ENCODE peak calls at places on chromosome 3, in four cellular contexts. One of them, this sample, is unnamed.

GRCh38 chr3:13947912-13948311 is 68.0 kb upstream of the WNT7A start:
- DNase-seq in BJ: no peak
- DNase-seq in HepG2: no peak
- DNase-seq in DND-41: no peak
- DNase-seq in this sample: no peak

GRCh38 chr3:53938645-53939044 is 47.0 kb upstream of the SELENOK start:
- DNase-seq in BJ: no peak
- DNase-seq in HepG2: peak; percentile 25
- DNase-seq in DND-41: peak; percentile 39
- DNase-seq in this sample: peak; percentile 3

GRCh38 chr3:128849776-128850542 is 29.5 kb upstream of the ACAD9 start:
- DNase-seq in BJ: no peak
- DNase-seq in HepG2: no peak
- DNase-seq in DND-41: no peak
- DNase-seq in this sample: no peak

GRCh38 chr3:43618142-43618541 is 3.7 kb downstream of the ANO10 start:
- DNase-seq in BJ: no peak
- DNase-seq in HepG2: no peak
- DNase-seq in DND-41: no peak
- DNase-seq in this sample: no peak

GRCh38 chr3:14555835-14556234 is 15.7 kb upstream of the GRIP2 start:
- DNase-seq in BJ: no peak
- DNase-seq in HepG2: no peak
- DNase-seq in DND-41: no peak
- DNase-seq in this sample: no peak

GRCh38 chr3:71584216-71585061 is 911 bp upstream of the FOXP1 start:
- DNase-seq in BJ: no peak
- DNase-seq in HepG2: peak; percentile 68
- DNase-seq in DND-41: peak; percentile 75
- DNase-seq in this sample: no peak

GRCh38 chr3:183210862-183211341 is 42.2 kb upstream of the B3GNT5 start:
- DNase-seq in BJ: no peak
- DNase-seq in HepG2: no peak
- DNase-seq in DND-41: no peak
- DNase-seq in this sample: no peak

GRCh38 chr3:41565948-41566347 is 366.6 kb downstream of the CTNNB1 start:
- DNase-seq in BJ: no peak
- DNase-seq in HepG2: no peak
- DNase-seq in DND-41: no peak
- DNase-seq in this sample: no peak

GRCh38 chr3:159536876-159537275 is 451.8 kb upstream of the IL12A start:
- DNase-seq in BJ: no peak
- DNase-seq in HepG2: no peak
- DNase-seq in DND-41: no peak
- DNase-seq in this sample: no peak

GRCh38 chr3:30282052-30282708 is 324.2 kb upstream of the TGFBR2 start:
- DNase-seq in BJ: peak; percentile 76
- DNase-seq in HepG2: peak; percentile 35
- DNase-seq in DND-41: no peak
- DNase-seq in this sample: no peak

GRCh38 chr3:79419222-79419621 is 348.6 kb downstream of the ROBO1 start:
- DNase-seq in BJ: no peak
- DNase-seq in HepG2: no peak
- DNase-seq in DND-41: no peak
- DNase-seq in this sample: no peak

GRCh38 chr3:100042577-100042981 is 71.7 kb downstream of the FILIP1L start:
- DNase-seq in BJ: no peak
- DNase-seq in HepG2: no peak
- DNase-seq in DND-41: no peak
- DNase-seq in this sample: no peak

GRCh38 chr3:10004960-10005564 is 18.4 kb upstream of the EMC3 start:
- DNase-seq in BJ: no peak
- DNase-seq in HepG2: peak; percentile 87
- DNase-seq in DND-41: no peak
- DNase-seq in this sample: no peak

GRCh38 chr3:32308378-32308777 is 69.9 kb downstream of the CMTM8 start:
- DNase-seq in BJ: no peak
- DNase-seq in HepG2: no peak
- DNase-seq in DND-41: no peak
- DNase-seq in this sample: no peak

GRCh38 chr3:111761309-111761795 is 97.7 kb upstream of the PHLDB2 start:
- DNase-seq in BJ: peak; percentile 60
- DNase-seq in HepG2: no peak
- DNase-seq in DND-41: no peak
- DNase-seq in this sample: no peak

GRCh38 chr3:46971742-46972141 is 4.8 kb downstream of the CCDC12 start:
- DNase-seq in BJ: no peak
- DNase-seq in HepG2: no peak
- DNase-seq in DND-41: no peak
- DNase-seq in this sample: no peak

GRCh38 chr3:112013058-112013783 is 14.5 kb downstream of the TAGLN3 start:
- DNase-seq in BJ: no peak
- DNase-seq in HepG2: peak; percentile 49
- DNase-seq in DND-41: no peak
- DNase-seq in this sample: peak; percentile 17

GRCh38 chr3:127050733-127051132 is 67.8 kb downstream of the PLXNA1 start:
- DNase-seq in BJ: no peak
- DNase-seq in HepG2: no peak
- DNase-seq in DND-41: no peak
- DNase-seq in this sample: no peak

GRCh38 chr3:128760027-128760426 is 34.0 kb downstream of the RAB7A start:
- DNase-seq in BJ: no peak
- DNase-seq in HepG2: no peak
- DNase-seq in DND-41: no peak
- DNase-seq in this sample: no peak

GRCh38 chr3:47715928-47716327 is 65.8 kb downstream of the SMARCC1 start:
- DNase-seq in BJ: no peak
- DNase-seq in HepG2: no peak
- DNase-seq in DND-41: no peak
- DNase-seq in this sample: no peak

GRCh38 chr3:37053337-37053736 is 60.0 kb downstream of the MLH1 start:
- DNase-seq in BJ: no peak
- DNase-seq in HepG2: no peak
- DNase-seq in DND-41: no peak
- DNase-seq in this sample: no peak

GRCh38 chr3:37053753-37054152 is 60.4 kb downstream of the MLH1 start:
- DNase-seq in BJ: no peak
- DNase-seq in HepG2: no peak
- DNase-seq in DND-41: no peak
- DNase-seq in this sample: no peak

GRCh38 chr3:37052860-37053259 is 59.5 kb downstream of the MLH1 start:
- DNase-seq in BJ: no peak
- DNase-seq in HepG2: no peak
- DNase-seq in DND-41: no peak
- DNase-seq in this sample: no peak

GRCh38 chr3:37056826-37057225 is 63.5 kb downstream of the MLH1 start:
- DNase-seq in BJ: no peak
- DNase-seq in HepG2: no peak
- DNase-seq in DND-41: no peak
- DNase-seq in this sample: no peak

DNA sequence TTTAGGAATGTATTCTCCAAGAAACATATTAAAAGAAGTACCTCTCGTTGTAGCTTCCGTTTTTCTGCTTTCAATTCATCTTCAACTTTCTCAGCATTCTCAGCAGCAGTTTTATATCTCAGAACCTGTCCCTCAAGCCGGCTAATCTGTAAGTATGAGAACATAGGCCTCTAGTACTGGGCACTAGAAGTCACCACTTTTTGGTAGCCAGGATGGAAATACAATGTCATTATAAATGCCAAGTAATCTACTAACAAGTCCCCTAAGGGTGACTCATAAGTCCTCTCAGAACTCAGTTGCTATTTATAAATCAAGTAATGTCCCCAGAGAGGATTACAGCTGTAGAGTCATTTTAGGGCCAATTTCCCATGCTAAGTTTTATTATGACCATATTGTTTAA is 61.1 kb downstream of the MLH1 start:
- DNase-seq in BJ: peak; percentile 45
- DNase-seq in HepG2: no peak
- DNase-seq in DND-41: no peak
- DNase-seq in this sample: peak; percentile 25
- H3K4me3 ChIP-seq in BJ: no peak overlapping the region
- H3K4me3 ChIP-seq in HepG2: no peak overlapping the region
- H3K4me3 ChIP-seq in DND-41: no peak overlapping the region
- H3K4me3 ChIP-seq in this sample: no peak overlapping the region

GRCh38 chr3:131892331-131892730 is 142.5 kb downstream of the CPNE4 start:
- DNase-seq in BJ: no peak
- DNase-seq in HepG2: no peak
- DNase-seq in DND-41: no peak
- DNase-seq in this sample: no peak
- TF ChIP-seq CTCF in BJ: no peak
- TF ChIP-seq CTCF in HepG2: no peak
- TF ChIP-seq CTCF in DND-41: no peak
- TF ChIP-seq CTCF in this sample: no peak

GRCh38 chr3:130380398-130380797 is 34.9 kb downstream of the COL6A5 start:
- DNase-seq in BJ: no peak
- DNase-seq in HepG2: no peak
- DNase-seq in DND-41: no peak
- DNase-seq in this sample: no peak
- H3K27me3 ChIP-seq in BJ: no peaks in the 10 kb centered on the region
- H3K27me3 ChIP-seq in HepG2: no peaks in the 10 kb centered on the region
- H3K27me3 ChIP-seq in DND-41: peaks cover 7% of the 10 kb centered on the region
- H3K27me3 ChIP-seq in this sample: no peaks in the 10 kb centered on the region

GRCh38 chr3:170002829-170003228 is 35.0 kb upstream of the GPR160 start:
- DNase-seq in BJ: no peak
- DNase-seq in HepG2: no peak
- DNase-seq in DND-41: no peak
- DNase-seq in this sample: no peak
- H3K4me3 ChIP-seq in BJ: no peak overlapping the region
- H3K4me3 ChIP-seq in HepG2: no peak overlapping the region
- H3K4me3 ChIP-seq in DND-41: no peak overlapping the region
- H3K4me3 ChIP-seq in this sample: no peak overlapping the region